ENCODE peak calls at places on chromosomes 3 and 15, in nine cellular contexts. T is right lobe of liver, I is esophagus muscularis mucosa, S is breast epithelium, Z is heart left ventricle, W is prostate gland, P is esophagus squamous epithelium, Y is IMR-90, O is K562. N is an unnamed sample. For H3K27me3, the result is how much of the 10 kb centered on the place peaks cover.

GRCh38 chr15:100168787-100169186 is 173.0 kb downstream of the ADAMTS17 start:
- DNase-seq in T (no peak), I (no peak), S (no peak), Z (no peak), W (no peak), P (no peak), Y (no peak), O (no peak), N (no peak)

GRCh38 chr3:55907616-55908015 is 420.5 kb upstream of the WNT5A start:
- DNase-seq in T (no peak), I (no peak), S (no peak), Z (no peak), W (no peak), P (no peak), Y (no peak), O (no peak), N (no peak)

GRCh38 chr3:52606373-52607085 is 70.1 kb downstream of the UQCC5 start:
- DNase-seq in T (no peak), I (no peak), S (peak), Z (peak), W (peak), P (no peak), Y (peak), O (peak), N (peak)

GRCh38 chr15:69405110-69405509 is 9.0 kb upstream of the KIF23 start:
- DNase-seq in T (no peak), I (no peak), S (no peak), Z (no peak), W (no peak), P (no peak), Y (no peak), O (no peak), N (no peak)

GRCh38 chr15:80777137-80777536 is 2.0 kb upstream of the CEMIP start:
- DNase-seq in T (no peak), I (no peak), S (no peak), Z (peak), W (peak), P (no peak), Y (peak), O (no peak), N (no peak)

GRCh38 chr15:47742334-47742733 is 25.0 kb downstream of the SEMA6D start:
- DNase-seq in T (no peak), I (no peak), S (no peak), Z (peak), W (no peak), P (no peak), Y (no peak), O (no peak), N (no peak)

GRCh38 chr3:99837715-99838114 is 20.1 kb downstream of the CMSS1 start:
- DNase-seq in T (no peak), I (no peak), S (no peak), Z (no peak), W (no peak), P (no peak), Y (no peak), O (no peak), N (no peak)

GRCh38 chr3:39910135-39910534 is 100.7 kb downstream of the MYRIP start:
- DNase-seq in T (no peak), I (no peak), S (no peak), Z (no peak), W (no peak), P (no peak), Y (no peak), O (no peak), N (no peak)

GRCh38 chr3:160808838-160809237 is 52.8 kb downstream of the PPM1L start:
- DNase-seq in T (peak), I (no peak), S (peak), Z (peak), W (no peak), P (no peak), Y (no peak), O (no peak), N (peak)

GRCh38 chr3:39166932-39167532 is 13.6 kb upstream of the CSRNP1 start:
- DNase-seq in T (no peak), I (no peak), S (no peak), Z (no peak), W (peak), P (no peak), Y (peak), O (no peak), N (peak)

GRCh38 chr3:151576524-151576923 is 115.7 kb upstream of the IGSF10 start:
- DNase-seq in T (no peak), I (no peak), S (no peak), Z (no peak), W (no peak), P (no peak), Y (no peak), O (no peak), N (no peak)

GRCh38 chr15:58147151-58147550 is 9.0 kb downstream of the AQP9 start:
- DNase-seq in T (no peak), I (no peak), S (no peak), Z (no peak), W (no peak), P (no peak), Y (no peak), O (no peak), N (no peak)

GRCh38 chr3:147396709-147397046 is 9.7 kb downstream of the ZIC4 start:
- DNase-seq in T (no peak), I (no peak), S (no peak), Z (no peak), W (no peak), P (no peak), Y (no peak), O (no peak), N (no peak)

GRCh38 chr3:147394168-147394941 is 12.0 kb downstream of the ZIC4 start:
- DNase-seq in T (no peak), I (no peak), S (no peak), Z (no peak), W (no peak), P (no peak), Y (no peak), O (no peak), N (no peak)

GRCh38 chr3:147397911-147398809 is 8.2 kb downstream of the ZIC4 start:
- DNase-seq in T (no peak), I (no peak), S (no peak), Z (no peak), W (no peak), P (no peak), Y (no peak), O (no peak), N (no peak)

GRCh38 chr3:147397155-147397888 is 9.0 kb downstream of the ZIC4 start:
- DNase-seq in T (no peak), I (no peak), S (no peak), Z (no peak), W (no peak), P (no peak), Y (no peak), O (no peak), N (no peak)

DNA sequence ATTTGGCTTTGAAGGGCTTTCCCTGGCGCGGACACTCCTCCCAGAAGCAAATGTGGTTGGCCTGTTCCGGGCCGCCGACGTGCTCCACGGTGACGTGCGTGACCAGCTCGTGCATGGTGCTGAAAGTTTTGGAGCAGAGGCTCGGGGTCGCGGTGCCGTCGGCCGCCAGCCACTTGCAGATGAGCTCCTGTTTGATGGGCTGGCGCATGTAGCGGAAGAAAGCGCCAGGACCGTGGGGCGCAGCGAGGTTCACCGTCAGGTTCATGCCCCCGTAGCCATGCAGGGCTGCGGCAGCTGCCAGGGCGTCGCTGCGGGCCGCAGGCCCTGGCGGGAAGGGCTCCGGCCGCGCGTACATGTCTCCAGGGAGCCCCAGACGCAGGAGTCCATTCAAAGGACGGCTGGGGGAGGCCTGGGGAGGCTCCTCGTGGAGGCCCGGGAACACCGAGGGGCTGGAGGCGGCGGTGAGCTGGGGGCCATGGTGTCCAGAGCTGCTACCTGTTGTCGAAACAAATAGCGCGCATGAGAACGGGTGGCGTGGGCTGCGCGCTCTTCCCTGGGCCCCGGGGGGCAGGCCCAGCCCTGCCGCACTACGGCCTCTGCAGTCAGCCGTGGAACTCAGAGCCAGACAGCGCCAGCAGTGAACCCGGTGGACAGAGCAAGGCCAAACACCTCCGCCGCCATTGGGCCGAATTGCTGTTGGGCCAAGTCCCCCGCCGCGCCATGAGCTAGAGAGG is 10.2 kb downstream of the ZIC4 start:
- DNase-seq in T (no peak), I (no peak), S (no peak), Z (no peak), W (no peak), P (no peak), Y (no peak), O (no peak), N (no peak)
- H3K27me3 ChIP-seq in T (under half), I (half or more), S (under half), Z (half or more), W (half or more), P (under half), Y (half or more), O (half or more), N (half or more)

DNA sequence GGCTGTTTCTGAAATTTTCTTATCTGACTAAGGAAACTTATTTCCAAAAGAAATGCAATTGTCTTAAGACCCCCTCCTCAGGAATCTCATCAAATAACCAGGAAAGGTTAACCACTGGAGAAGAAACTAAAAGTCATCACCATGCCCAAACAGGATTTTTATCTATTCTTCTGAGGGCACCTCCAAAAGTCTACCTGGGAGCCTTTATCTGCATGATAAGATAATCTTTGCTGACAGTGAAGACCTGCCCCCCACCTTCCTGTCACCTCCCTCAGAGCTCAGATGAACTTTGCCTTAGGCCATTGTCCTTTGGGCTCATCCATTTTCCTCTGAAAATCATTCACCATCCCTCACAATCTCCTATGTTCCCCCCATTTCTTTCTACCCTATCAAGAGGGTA is 137.3 kb upstream of the SMAD3 start:
- DNase-seq in T (no peak), I (no peak), S (no peak), Z (no peak), W (no peak), P (no peak), Y (no peak), O (no peak), N (no peak)
- TF ChIP-seq POLR2A in T (no peak), I (no peak), S (no peak), Z (no peak), W (no peak), P (no peak), Y (no peak), O (no peak), N (no peak)

GRCh38 chr3:49460956-49461355 is 9.1 kb upstream of the DAG1 start:
- DNase-seq in T (no peak), I (no peak), S (no peak), Z (no peak), W (no peak), P (no peak), Y (no peak), O (no peak), N (no peak)
- H3K4me3 ChIP-seq in T (no peak), I (no peak), S (no peak), Z (no peak), W (no peak), P (no peak), Y (no peak), O (no peak), N (no peak)

GRCh38 chr3:189303584-189303983 is 131.8 kb downstream of the TPRG1 start:
- DNase-seq in T (no peak), I (no peak), S (no peak), Z (no peak), W (no peak), P (no peak), Y (no peak), O (no peak), N (no peak)
- H3K27me3 ChIP-seq in T (under half), I (under half), S (under half), Z (under half), W (under half), P (under half), Y (under half), O (under half), N (under half)

DNA sequence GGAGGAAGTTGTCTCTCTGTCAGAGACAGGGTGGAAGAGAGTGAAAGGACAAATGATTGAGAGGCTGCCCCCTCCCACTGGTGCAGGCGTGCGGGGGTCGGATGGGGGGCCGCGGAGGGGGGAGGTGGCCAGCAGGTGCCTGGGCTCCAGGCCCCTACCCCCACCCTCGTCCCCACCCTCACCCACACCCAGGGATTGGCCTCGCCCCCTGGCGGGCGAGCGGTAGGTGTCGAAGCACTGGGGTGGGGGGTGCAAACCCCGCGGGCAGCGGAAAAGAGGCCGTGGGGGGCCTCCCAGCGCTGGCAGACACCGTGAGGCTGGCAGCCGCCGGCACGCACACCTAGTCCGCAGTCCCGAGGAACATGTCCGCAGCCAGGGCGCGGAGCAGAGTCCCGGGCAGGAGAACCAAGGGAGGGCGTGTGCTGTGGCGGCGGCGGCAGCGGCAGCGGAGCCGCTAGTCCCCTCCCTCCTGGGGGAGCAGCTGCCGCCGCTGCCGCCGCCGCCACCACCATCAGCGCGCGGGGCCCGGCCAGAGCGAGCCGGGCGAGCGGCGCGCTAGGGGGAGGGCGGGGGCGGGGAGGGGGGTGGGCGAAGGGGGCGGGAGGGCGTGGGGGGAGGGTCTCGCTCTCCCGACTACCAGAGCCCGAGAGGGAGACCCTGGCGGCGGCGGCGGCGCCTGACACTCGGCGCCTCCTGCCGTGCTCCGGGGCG is at the start of gene KAT2B:
- DNase-seq in T (peak), I (peak), S (peak), Z (peak), W (peak), P (peak), Y (peak), O (peak), N (peak)
- TF ChIP-seq POLR2A in T (peak), I (peak), S (no peak), Z (no peak), W (peak), P (peak), Y (no peak), O (peak), N (peak)

GRCh38 chr3:120566243-120566980 is 29.7 kb upstream of the NDUFB4 start:
- DNase-seq in T (no peak), I (peak), S (no peak), Z (no peak), W (no peak), P (no peak), Y (no peak), O (no peak), N (no peak)
- H3K4me3 ChIP-seq in T (no peak), I (no peak), S (no peak), Z (no peak), W (no peak), P (no peak), Y (no peak), O (no peak), N (no peak)

DNA sequence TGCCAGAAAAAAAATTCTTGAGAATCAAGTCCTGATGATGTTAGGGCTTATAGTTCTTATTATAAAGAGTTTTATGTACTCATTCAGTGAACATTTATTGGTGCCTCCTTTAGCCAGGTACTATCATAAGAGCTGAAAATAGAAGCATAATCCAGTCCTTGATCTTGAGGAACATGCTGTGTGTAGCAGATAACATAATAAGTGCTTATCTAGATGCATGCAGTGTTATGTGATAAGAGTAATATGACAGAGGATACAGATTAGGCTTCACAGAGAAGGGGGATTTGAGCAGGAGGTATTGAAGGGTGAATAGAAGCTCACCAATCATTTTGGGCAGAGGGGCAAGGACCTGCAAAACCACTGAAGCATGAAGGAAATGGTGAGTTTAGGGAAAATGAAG is 1.1 kb downstream of the CCR2 start:
- DNase-seq in T (no peak), I (no peak), S (no peak), Z (no peak), W (no peak), P (no peak), Y (no peak), O (no peak), N (no peak)
- H3K27me3 ChIP-seq in T (under half), I (under half), S (under half), Z (under half), W (under half), P (under half), Y (half or more), O (under half), N (under half)

GRCh38 chr3:20040476-20041196 is 390 bp downstream of the KAT2B start:
- DNase-seq in T (peak), I (peak), S (peak), Z (peak), W (peak), P (no peak), Y (peak), O (peak), N (peak)

GRCh38 chr3:20042331-20042730 is 2.1 kb downstream of the KAT2B start:
- DNase-seq in T (no peak), I (no peak), S (no peak), Z (no peak), W (no peak), P (no peak), Y (no peak), O (no peak), N (no peak)

GRCh38 chr3:20043398-20043797 is 3.2 kb downstream of the KAT2B start:
- DNase-seq in T (peak), I (peak), S (peak), Z (peak), W (peak), P (peak), Y (no peak), O (no peak), N (peak)

GRCh38 chr3:20039082-20039764 is 1.0 kb upstream of the KAT2B start:
- DNase-seq in T (no peak), I (no peak), S (no peak), Z (no peak), W (no peak), P (no peak), Y (no peak), O (no peak), N (no peak)

GRCh38 chr3:20041197-20041780 is 1.0 kb downstream of the KAT2B start:
- DNase-seq in T (peak), I (no peak), S (peak), Z (peak), W (peak), P (peak), Y (peak), O (peak), N (peak)
- TF ChIP-seq POLR2A in T (peak), I (no peak), S (no peak), Z (no peak), W (peak), P (no peak), Y (no peak), O (no peak), N (peak)